ENCODE peak calls at places on chromosomes 12 and 14, in seven cellular contexts. One of them, this sample, is unnamed.

GRCh38 chr12:47746073-47746472 is 12.6 kb downstream of the RAPGEF3 start:
- DNase-seq in cardiac muscle cell: no peak
- DNase-seq in K562: no peak
- DNase-seq in HFFc6: no peak
- DNase-seq in CD4-positive, alpha-beta T cell: no peak
- DNase-seq in AG09309: no peak
- DNase-seq in Peyer's patch: no peak
- DNase-seq in this sample: no peak

GRCh38 chr12:127147724-127148123 is 1119.2 kb upstream of the TMEM132C start:
- DNase-seq in cardiac muscle cell: peak; percentile 28
- DNase-seq in K562: no peak
- DNase-seq in HFFc6: no peak
- DNase-seq in CD4-positive, alpha-beta T cell: no peak
- DNase-seq in AG09309: no peak
- DNase-seq in Peyer's patch: no peak
- DNase-seq in this sample: no peak

GRCh38 chr12:52634266-52635056 is 16.1 kb upstream of the KRT73 start:
- DNase-seq in cardiac muscle cell: no peak
- DNase-seq in K562: no peak
- DNase-seq in HFFc6: no peak
- DNase-seq in CD4-positive, alpha-beta T cell: no peak
- DNase-seq in AG09309: no peak
- DNase-seq in Peyer's patch: no peak
- DNase-seq in this sample: no peak

GRCh38 chr12:89117448-89118034 is 234.8 kb downstream of the DUSP6 start:
- DNase-seq in cardiac muscle cell: no peak
- DNase-seq in K562: peak; percentile 38
- DNase-seq in HFFc6: no peak
- DNase-seq in CD4-positive, alpha-beta T cell: no peak
- DNase-seq in AG09309: no peak
- DNase-seq in Peyer's patch: no peak
- DNase-seq in this sample: no peak

GRCh38 chr12:27705263-27705662 is 5.4 kb upstream of the MRPS35 start:
- DNase-seq in cardiac muscle cell: no peak
- DNase-seq in K562: peak; percentile 9
- DNase-seq in HFFc6: no peak
- DNase-seq in CD4-positive, alpha-beta T cell: no peak
- DNase-seq in AG09309: no peak
- DNase-seq in Peyer's patch: no peak
- DNase-seq in this sample: no peak

GRCh38 chr14:56118611-56119181 is 485 bp downstream of the PELI2 start:
- DNase-seq in cardiac muscle cell: peak; percentile 18
- DNase-seq in K562: no peak
- DNase-seq in HFFc6: no peak
- DNase-seq in CD4-positive, alpha-beta T cell: peak; percentile 10
- DNase-seq in AG09309: no peak
- DNase-seq in Peyer's patch: peak; percentile 33
- DNase-seq in this sample: peak; percentile 15

GRCh38 chr12:11650279-11650696 is 814 bp downstream of the ETV6 start:
- DNase-seq in cardiac muscle cell: no peak
- DNase-seq in K562: no peak
- DNase-seq in HFFc6: no peak
- DNase-seq in CD4-positive, alpha-beta T cell: peak; percentile 47
- DNase-seq in AG09309: no peak
- DNase-seq in Peyer's patch: peak; percentile 71
- DNase-seq in this sample: no peak

GRCh38 chr14:67396381-67396965 is 15.5 kb downstream of the PLEK2 start:
- DNase-seq in cardiac muscle cell: peak; percentile 65
- DNase-seq in K562: no peak
- DNase-seq in HFFc6: peak; percentile 43
- DNase-seq in CD4-positive, alpha-beta T cell: no peak
- DNase-seq in AG09309: peak; percentile 28
- DNase-seq in Peyer's patch: no peak
- DNase-seq in this sample: no peak

GRCh38 chr14:32908487-32909084 is 30.1 kb upstream of the NPAS3 start:
- DNase-seq in cardiac muscle cell: no peak
- DNase-seq in K562: no peak
- DNase-seq in HFFc6: no peak
- DNase-seq in CD4-positive, alpha-beta T cell: no peak
- DNase-seq in AG09309: no peak
- DNase-seq in Peyer's patch: no peak
- DNase-seq in this sample: no peak

GRCh38 chr14:101772770-101773169 is 11.3 kb downstream of the PPP2R5C start:
- DNase-seq in cardiac muscle cell: no peak
- DNase-seq in K562: no peak
- DNase-seq in HFFc6: no peak
- DNase-seq in CD4-positive, alpha-beta T cell: no peak
- DNase-seq in AG09309: no peak
- DNase-seq in Peyer's patch: no peak
- DNase-seq in this sample: no peak

GRCh38 chr12:116393859-116394650 is 116.6 kb upstream of the MED13L start:
- DNase-seq in cardiac muscle cell: no peak
- DNase-seq in K562: no peak
- DNase-seq in HFFc6: no peak
- DNase-seq in CD4-positive, alpha-beta T cell: no peak
- DNase-seq in AG09309: no peak
- DNase-seq in Peyer's patch: no peak
- DNase-seq in this sample: no peak

DNA sequence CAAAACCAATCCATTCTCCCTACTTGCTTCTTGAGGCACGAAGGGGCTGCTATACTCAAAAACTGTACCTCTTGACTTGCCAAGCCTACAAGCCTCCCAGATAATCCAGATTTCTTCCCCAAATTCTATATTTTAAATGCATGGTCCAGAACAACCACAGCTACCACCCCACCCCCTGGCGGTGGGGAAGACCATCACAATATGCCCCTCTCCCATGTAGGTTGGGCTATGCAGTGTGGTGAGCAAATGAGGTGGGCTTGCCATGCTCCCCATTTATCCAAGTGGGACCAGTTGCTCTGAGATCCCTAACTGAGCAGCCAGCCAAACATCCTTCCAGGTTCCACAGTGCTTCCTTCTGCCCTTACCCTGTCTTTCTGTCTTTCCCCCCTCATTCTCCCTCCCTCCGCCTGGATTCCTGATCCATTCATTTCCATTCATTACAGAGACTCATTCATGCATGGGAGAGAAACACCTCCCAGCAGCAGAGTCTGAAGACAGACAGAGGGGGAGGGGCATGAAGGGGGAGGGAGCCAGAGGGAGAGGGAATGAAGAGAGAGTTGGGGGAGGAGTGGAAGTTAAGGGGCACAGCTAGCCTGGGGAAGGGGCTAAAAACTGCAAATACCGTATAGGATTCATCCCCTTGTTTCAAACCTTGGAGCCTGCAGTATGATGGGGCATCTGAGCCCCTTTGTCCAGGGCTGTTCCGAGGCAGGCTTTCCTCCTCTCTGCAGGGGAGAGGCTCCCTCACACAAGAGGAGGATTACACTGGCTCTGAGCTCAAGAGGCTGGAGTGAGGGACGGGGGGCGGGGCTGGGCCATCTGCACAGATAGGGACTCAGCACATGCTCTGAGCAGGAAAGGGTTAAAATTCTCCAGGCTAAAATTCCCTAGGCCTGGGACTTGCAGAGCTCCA is 4.4 kb downstream of the ZNF219 start:
- DNase-seq in cardiac muscle cell: peak; percentile 16
- DNase-seq in K562: no peak
- DNase-seq in HFFc6: no peak
- DNase-seq in CD4-positive, alpha-beta T cell: no peak
- DNase-seq in AG09309: no peak
- DNase-seq in Peyer's patch: no peak
- DNase-seq in this sample: no peak
- TF ChIP-seq CTCF in cardiac muscle cell: peak; percentile 43
- TF ChIP-seq CTCF in K562: no peak
- TF ChIP-seq CTCF in HFFc6: peak; percentile 65
- TF ChIP-seq CTCF in CD4-positive, alpha-beta T cell: no peak
- TF ChIP-seq CTCF in AG09309: no peak
- TF ChIP-seq CTCF in Peyer's patch: no peak
- TF ChIP-seq CTCF in this sample: peak; percentile 44

GRCh38 chr12:6692888-6693287 is 3.7 kb upstream of the ZNF384 start:
- DNase-seq in cardiac muscle cell: no peak
- DNase-seq in K562: no peak
- DNase-seq in HFFc6: no peak
- DNase-seq in CD4-positive, alpha-beta T cell: no peak
- DNase-seq in AG09309: no peak
- DNase-seq in Peyer's patch: no peak
- DNase-seq in this sample: no peak

GRCh38 chr12:6688543-6688999 is 604 bp downstream of the ZNF384 start:
- DNase-seq in cardiac muscle cell: no peak
- DNase-seq in K562: no peak
- DNase-seq in HFFc6: no peak
- DNase-seq in CD4-positive, alpha-beta T cell: peak; percentile 36
- DNase-seq in AG09309: no peak
- DNase-seq in Peyer's patch: peak; percentile 88
- DNase-seq in this sample: no peak

GRCh38 chr12:6685814-6686213 is 3.4 kb downstream of the ZNF384 start:
- DNase-seq in cardiac muscle cell: no peak
- DNase-seq in K562: no peak
- DNase-seq in HFFc6: no peak
- DNase-seq in CD4-positive, alpha-beta T cell: no peak
- DNase-seq in AG09309: no peak
- DNase-seq in Peyer's patch: no peak
- DNase-seq in this sample: no peak

GRCh38 chr12:6691473-6691872 is 2.3 kb upstream of the ZNF384 start:
- DNase-seq in cardiac muscle cell: peak; percentile 44
- DNase-seq in K562: no peak
- DNase-seq in HFFc6: peak; percentile 69
- DNase-seq in CD4-positive, alpha-beta T cell: no peak
- DNase-seq in AG09309: peak; percentile 48
- DNase-seq in Peyer's patch: no peak
- DNase-seq in this sample: no peak

GRCh38 chr12:6689000-6689882 is at the start of gene ZNF384:
- DNase-seq in cardiac muscle cell: peak; percentile 99
- DNase-seq in K562: peak; percentile 97
- DNase-seq in HFFc6: peak; percentile 99
- DNase-seq in CD4-positive, alpha-beta T cell: peak; percentile 95
- DNase-seq in AG09309: peak; percentile 98
- DNase-seq in Peyer's patch: peak; percentile 96
- DNase-seq in this sample: peak; percentile 95
- TF ChIP-seq CTCF in cardiac muscle cell: peak; percentile 19
- TF ChIP-seq CTCF in K562: peak; percentile 13
- TF ChIP-seq CTCF in HFFc6: peak; percentile 48
- TF ChIP-seq CTCF in CD4-positive, alpha-beta T cell: peak; percentile 30
- TF ChIP-seq CTCF in AG09309: no peak
- TF ChIP-seq CTCF in Peyer's patch: peak; percentile 49
- TF ChIP-seq CTCF in this sample: peak; percentile 34

GRCh38 chr12:57456145-57456700 is 1.1 kb downstream of the INHBE start:
- DNase-seq in cardiac muscle cell: peak; percentile 54
- DNase-seq in K562: peak; percentile 75
- DNase-seq in HFFc6: peak; percentile 36
- DNase-seq in CD4-positive, alpha-beta T cell: peak; percentile 42
- DNase-seq in AG09309: no peak
- DNase-seq in Peyer's patch: peak; percentile 56
- DNase-seq in this sample: peak; percentile 49
- TF ChIP-seq CTCF in cardiac muscle cell: peak; percentile 67
- TF ChIP-seq CTCF in K562: peak; percentile 81
- TF ChIP-seq CTCF in HFFc6: peak; percentile 84
- TF ChIP-seq CTCF in CD4-positive, alpha-beta T cell: peak; percentile 56
- TF ChIP-seq CTCF in AG09309: peak; percentile 68
- TF ChIP-seq CTCF in Peyer's patch: peak; percentile 52
- TF ChIP-seq CTCF in this sample: peak; percentile 72

DNA sequence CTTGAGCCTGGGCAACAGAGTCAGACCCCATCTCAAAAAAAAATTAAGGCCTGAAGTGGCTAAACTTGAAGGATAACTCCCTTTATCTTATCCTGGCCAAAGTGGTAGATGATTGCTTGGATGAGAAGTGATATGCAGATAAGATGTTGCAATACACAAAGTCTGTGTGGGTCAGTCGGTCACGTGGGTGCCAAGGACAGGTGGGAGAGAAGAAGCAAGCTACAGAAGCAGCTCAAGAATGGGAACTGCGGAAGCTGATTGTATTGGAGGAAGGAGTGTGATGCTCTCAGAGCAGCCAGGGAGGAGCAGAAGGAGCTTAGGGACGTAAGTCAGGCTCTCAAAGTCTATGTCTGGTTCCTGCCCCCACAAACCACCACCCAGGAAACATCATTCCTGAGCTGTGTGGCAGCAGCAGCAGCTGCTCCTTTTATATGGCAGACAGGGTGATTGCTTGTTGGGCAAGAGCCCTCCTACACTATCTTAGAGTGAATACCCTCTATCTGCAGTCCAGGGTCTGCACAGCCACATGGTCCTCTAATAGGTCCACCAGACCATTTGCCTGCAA is 54.5 kb downstream of the ATP2A2 start:
- DNase-seq in cardiac muscle cell: no peak
- DNase-seq in K562: no peak
- DNase-seq in HFFc6: no peak
- DNase-seq in CD4-positive, alpha-beta T cell: no peak
- DNase-seq in AG09309: no peak
- DNase-seq in Peyer's patch: no peak
- DNase-seq in this sample: no peak
- TF ChIP-seq CTCF in cardiac muscle cell: no peak
- TF ChIP-seq CTCF in K562: no peak
- TF ChIP-seq CTCF in HFFc6: no peak
- TF ChIP-seq CTCF in CD4-positive, alpha-beta T cell: no peak
- TF ChIP-seq CTCF in AG09309: no peak
- TF ChIP-seq CTCF in Peyer's patch: no peak
- TF ChIP-seq CTCF in this sample: no peak

This sample was measured in progenitor cell of endocrine pancreas.